ENCODE peak calls at places on chromosomes 11 and 22, in four cellular contexts. O is suprapubic skin, L is spleen, Q is testis. W is an unnamed sample.

GRCh38 chr22:22897036-22897435 is 9.4 kb downstream of the IGLL5 start:
- DNase-seq in L (peak; percentile 31), O (no peak), Q (no peak), W (no peak)

GRCh38 chr11:66614073-66614472 is 2.4 kb upstream of the RBM14 start:
- DNase-seq in Q (peak; percentile 77), O (no peak), L (no peak), W (no peak)

GRCh38 chr22:25878933-25879332 is 136.9 kb downstream of the MYO18B start:
- DNase-seq in L (no peak), O (no peak), Q (no peak), W (no peak)

GRCh38 chr11:118068206-118068944 is 8.5 kb upstream of the TMPRSS4 start:
- DNase-seq in L (no peak), Q (no peak), O (no peak), W (no peak)

GRCh38 chr11:534592-535518 is 521 bp downstream of the HRAS start:
- DNase-seq in L (peak; percentile 89), Q (peak; percentile 46), O (peak; percentile 85), W (no peak)

GRCh38 chr11:102010776-102011500 is 36.3 kb upstream of the CFAP300 start:
- DNase-seq in O (peak; percentile 88), Q (peak; percentile 48), L (no peak), W (peak; percentile 45)

GRCh38 chr11:6224421-6224820 is 10.0 kb downstream of the FHIP1B start:
- DNase-seq in O (no peak), Q (no peak), L (no peak), W (no peak)

GRCh38 chr11:64990222-64990918 is 6.4 kb downstream of the BATF2 start:
- DNase-seq in Q (no peak), O (no peak), L (peak; percentile 83), W (peak; percentile 60)

GRCh38 chr11:129408865-129409444 is 33.3 kb downstream of the BARX2 start:
- DNase-seq in Q (no peak), L (no peak), O (no peak), W (no peak)

GRCh38 chr11:95372097-95372656 is 141.2 kb upstream of the SESN3 start:
- DNase-seq in L (no peak), Q (no peak), O (no peak), W (no peak)

GRCh38 chr11:71563401-71563800 is 2.0 kb upstream of the KRTAP5-10 start:
- DNase-seq in L (no peak), O (no peak), Q (peak; percentile 68), W (no peak)

GRCh38 chr11:12691473-12691872 is 17.3 kb downstream of the TEAD1 start:
- DNase-seq in Q (no peak), L (no peak), O (no peak), W (no peak)

GRCh38 chr11:105298630-105299029 is 159.1 kb upstream of the CARD18 start:
- DNase-seq in L (no peak), O (no peak), Q (no peak), W (no peak)

GRCh38 chr11:13051257-13051656 is 42.1 kb downstream of the RASSF10 start:
- DNase-seq in O (no peak), Q (no peak), L (no peak), W (no peak)

GRCh38 chr22:50131894-50132293 is 38.6 kb upstream of the PANX2 start:
- DNase-seq in O (no peak), L (no peak), Q (no peak), W (no peak)

GRCh38 chr11:119416606-119417580 is 6.1 kb downstream of the THY1 start:
- DNase-seq in L (no peak), Q (no peak), O (no peak), W (no peak)

GRCh38 chr11:61546663-61547062 is 34.2 kb downstream of the SYT7 start:
- DNase-seq in O (no peak), Q (no peak), L (no peak), W (no peak)

GRCh38 chr11:3658252-3658651 is 12.9 kb downstream of the CHRNA10 start:
- DNase-seq in Q (no peak), O (no peak), L (no peak), W (no peak)

GRCh38 chr11:82732734-82733443 is 775 bp downstream of the FAM181B start:
- DNase-seq in L (peak; percentile 79), Q (no peak), O (no peak), W (no peak)

GRCh38 chr11:68328374-68329091 is 16.1 kb downstream of the LRP5 start:
- DNase-seq in O (no peak), L (no peak), Q (peak; percentile 77), W (peak; percentile 75)

GRCh38 chr11:48123934-48124755 is 92.5 kb upstream of the OR4B1 start:
- DNase-seq in L (no peak), Q (no peak), O (no peak), W (no peak)

DNA sequence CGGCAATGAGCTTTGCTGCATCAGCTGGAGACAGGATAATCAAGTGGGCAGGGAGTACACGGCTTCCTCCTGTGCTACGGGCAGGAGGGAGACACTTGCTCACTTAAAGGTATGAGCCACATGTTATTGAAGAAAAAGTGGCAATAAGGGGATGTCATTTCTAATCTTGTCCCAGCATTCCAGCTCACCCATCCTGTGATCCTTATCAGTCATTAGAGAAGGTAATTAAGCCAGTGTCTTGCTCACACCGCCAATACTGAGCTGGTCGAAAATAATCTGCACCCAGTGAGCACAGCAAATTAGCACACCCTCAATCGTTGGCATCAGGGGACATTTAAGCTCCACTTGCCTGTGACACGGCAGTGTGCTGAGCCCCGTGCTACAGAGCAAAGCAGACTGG is 510.8 kb downstream of the OPCML start:
- DNase-seq in Q (no peak), L (no peak), O (no peak), W (no peak)
- TF ChIP-seq POLR2A in Q (no peak), L (no peak), O (no peak), W (no peak)

DNA sequence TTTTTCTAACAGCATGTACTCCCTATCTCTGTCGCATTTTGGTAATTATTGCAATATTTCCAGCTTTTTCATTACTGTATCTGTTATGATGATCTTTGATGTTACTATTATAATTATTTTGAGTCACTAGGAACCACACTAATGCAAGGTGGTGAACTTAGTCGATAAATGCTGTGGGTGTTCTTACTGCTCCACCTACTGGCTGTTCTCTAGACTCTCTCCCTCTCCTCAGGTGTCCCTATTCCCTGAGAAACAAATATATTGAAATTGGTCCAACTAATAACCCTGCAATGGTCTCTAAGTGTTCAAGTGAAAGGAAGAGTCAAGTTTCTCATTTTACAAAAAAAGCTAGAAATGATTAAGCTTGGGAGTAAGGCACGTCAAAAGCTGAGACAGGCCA is 10.5 kb downstream of the ARL14EP start:
- DNase-seq in O (no peak), Q (no peak), L (no peak), W (no peak)
- TF ChIP-seq CTCF in O (no peak), Q (peak; percentile 14), L (peak; percentile 16), W (peak; percentile 30)

GRCh38 chr22:35860837-35861236 is 143.2 kb downstream of the APOL5 start:
- DNase-seq in Q (no peak), L (no peak), O (no peak), W (no peak)

GRCh38 chr22:35863432-35863831 is 145.8 kb downstream of the APOL5 start:
- DNase-seq in Q (no peak), O (no peak), L (no peak), W (no peak)

GRCh38 chr22:35860087-35860733 is 142.5 kb downstream of the APOL5 start:
- DNase-seq in L (no peak), Q (no peak), O (no peak), W (no peak)

GRCh38 chr22:35862697-35863096 is 145.0 kb downstream of the APOL5 start:
- DNase-seq in L (no peak), Q (no peak), O (no peak), W (no peak)

GRCh38 chr22:35861451-35861850 is 143.8 kb downstream of the APOL5 start:
- DNase-seq in L (no peak), O (no peak), Q (no peak), W (no peak)
- TF ChIP-seq POLR2A in L (no peak), O (no peak), Q (no peak), W (no peak)

DNA sequence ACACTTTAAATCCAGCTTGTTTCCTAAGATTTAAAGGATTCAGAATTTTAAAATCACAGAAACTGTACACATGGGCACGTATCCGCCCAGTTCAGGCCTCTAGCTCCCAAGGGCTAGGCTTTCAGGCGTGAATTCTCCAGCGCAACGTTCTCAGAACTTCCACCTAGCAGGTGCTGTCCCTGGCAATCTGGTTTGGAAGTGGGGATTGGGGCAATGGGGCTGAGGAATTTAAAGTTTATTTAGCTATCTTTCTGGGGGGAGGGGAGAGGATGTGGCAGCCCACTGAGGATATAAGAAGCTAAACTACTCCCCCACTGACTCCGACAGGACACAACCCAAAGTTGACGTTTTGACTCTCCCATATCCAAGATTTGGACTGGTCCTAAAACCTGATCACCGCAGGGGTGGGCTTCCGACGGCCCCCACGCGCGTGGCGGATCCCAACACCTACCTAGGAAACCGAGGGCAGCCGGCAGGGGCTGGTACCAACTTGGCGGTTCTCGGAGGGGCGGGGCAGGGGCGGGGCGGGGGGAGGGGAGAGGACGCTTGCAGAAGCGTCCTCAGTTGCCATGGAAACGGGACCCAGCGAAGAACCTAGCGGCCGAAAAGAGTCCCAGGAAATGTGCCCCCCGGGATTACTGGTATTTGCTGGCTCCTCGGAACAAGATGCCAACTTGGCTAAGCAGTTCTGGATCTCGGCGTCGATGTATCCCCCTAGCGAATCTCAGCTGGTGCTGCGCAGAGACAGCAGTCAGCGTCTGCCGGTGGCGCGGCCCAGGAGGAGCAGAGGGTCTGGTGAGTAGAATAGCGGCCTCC is at the start of gene HOATZ:
- DNase-seq in O (no peak), L (no peak), Q (peak; percentile 50), W (peak; percentile 24)
- TF ChIP-seq CTCF in O (no peak), L (no peak), Q (no peak), W (no peak)

GRCh38 chr22:37627091-37627490 is 12.4 kb upstream of the SH3BP1 start:
- DNase-seq in L (no peak), Q (no peak), O (no peak), W (no peak)

GRCh38 chr22:37627545-37627944 is 11.9 kb upstream of the SH3BP1 start:
- DNase-seq in O (no peak), Q (no peak), L (peak; percentile 93), W (no peak)

GRCh38 chr22:37625737-37626136 is 13.7 kb upstream of the SH3BP1 start:
- DNase-seq in O (peak; percentile 72), L (no peak), Q (no peak), W (no peak)

GRCh38 chr22:37626144-37626543 is 13.3 kb upstream of the SH3BP1 start:
- DNase-seq in L (peak; percentile 76), O (peak; percentile 80), Q (peak; percentile 79), W (peak; percentile 64)

DNA sequence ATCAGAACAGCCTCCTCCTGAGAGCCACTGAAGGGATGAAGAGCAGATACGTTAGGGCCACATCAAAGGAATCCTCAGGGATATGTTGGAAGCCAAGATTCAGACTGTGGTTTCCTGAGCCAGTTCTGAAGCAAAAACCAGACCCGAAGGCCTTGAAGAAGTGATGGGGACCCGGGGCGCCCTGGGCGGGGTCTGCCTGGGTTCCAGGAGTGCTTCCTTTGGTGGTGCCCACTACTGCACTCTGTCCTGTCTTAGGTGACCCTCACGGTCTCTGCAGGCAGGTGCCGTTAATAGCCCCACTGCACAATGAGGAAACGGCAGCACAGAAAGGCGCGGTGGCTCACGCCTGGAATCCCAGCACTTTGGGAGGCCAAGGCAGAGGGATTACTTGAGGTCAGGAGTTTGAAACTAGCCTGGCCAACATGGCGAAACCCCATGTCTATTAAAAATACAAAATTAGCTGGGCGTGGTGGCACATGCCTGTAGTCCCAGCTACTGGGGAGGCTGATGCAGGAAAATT is 12.9 kb upstream of the SH3BP1 start:
- DNase-seq in O (peak; percentile 62), L (no peak), Q (no peak), W (no peak)
- TF ChIP-seq POLR2A in O (no peak), L (no peak), Q (no peak), W (no peak)